ENCODE peak calls at places on chromosome 1, in five cellular contexts. S is fibroblast of lung, I is HepG2, P is SK-N-SH, W is astrocyte. C is an unnamed sample. For H3K36me3 and H3K4me1, the result is how much of the 10 kb centered on the place peaks cover.

GRCh38 chr1:21269461-21270085 is 20.7 kb downstream of the ECE1 start:
- DNase-seq in S (no peak), P (no peak), I (peak), W (no peak), C (no peak)

GRCh38 chr1:182446033-182446669 is 3.8 kb upstream of the RGSL1 start:
- DNase-seq in S (peak), I (peak), P (peak), W (peak), C (no peak)

GRCh38 chr1:222750651-222751050 is 13.6 kb downstream of the FAM177B start:
- DNase-seq in P (no peak), I (no peak), S (no peak), W (no peak), C (no peak)

GRCh38 chr1:167440345-167440744 is 78.0 kb downstream of the CD247 start:
- DNase-seq in P (no peak), I (no peak), W (no peak), S (no peak), C (no peak)

GRCh38 chr1:9307303-9307702 is 14.6 kb downstream of the SPSB1 start:
- DNase-seq in P (peak), I (no peak), W (no peak), S (no peak), C (no peak)

GRCh38 chr1:5511381-5512097 is 480.7 kb downstream of the NPHP4 start:
- DNase-seq in S (no peak), W (no peak), I (no peak), P (no peak), C (no peak)

GRCh38 chr1:114009393-114009792 is 30.1 kb downstream of the OLFML3 start:
- DNase-seq in S (peak), W (peak), I (peak), P (no peak), C (no peak)

GRCh38 chr1:31198150-31198549 is 41.5 kb downstream of the NKAIN1 start:
- DNase-seq in I (no peak), W (no peak), P (no peak), S (no peak), C (no peak)

GRCh38 chr1:234001817-234002216 is 97.3 kb downstream of the SLC35F3 start:
- DNase-seq in I (no peak), W (no peak), S (no peak), P (no peak), C (no peak)

GRCh38 chr1:243850368-243851128 is 505 bp upstream of the AKT3 start:
- DNase-seq in P (peak), W (peak), S (peak), I (peak), C (peak)

GRCh38 chr1:154796303-154796892 is 73.7 kb downstream of the KCNN3 start:
- DNase-seq in I (no peak), W (peak), S (no peak), P (no peak), C (no peak)

GRCh38 chr1:206596319-206596666 is 16.0 kb downstream of the EIF2D start:
- DNase-seq in S (no peak), W (no peak), I (no peak), P (no peak), C (no peak)

GRCh38 chr1:206604861-206605260 is 7.4 kb downstream of the EIF2D start:
- DNase-seq in W (no peak), P (no peak), S (no peak), I (no peak), C (no peak)

GRCh38 chr1:206595581-206596318 is 16.5 kb downstream of the EIF2D start:
- DNase-seq in W (no peak), S (no peak), P (no peak), I (no peak), C (no peak)

GRCh38 chr1:206600527-206600926 is 11.7 kb downstream of the EIF2D start:
- DNase-seq in W (peak), I (no peak), S (no peak), P (no peak), C (no peak)
- H3K36me3 ChIP-seq in W (under half), I (half or more), S (under half), P (half or more), C (under half)

GRCh38 chr1:42312576-42313212 is 22.3 kb downstream of the FOXJ3 start:
- DNase-seq in P (no peak), I (no peak), W (no peak), S (no peak), C (no peak)
- H3K4me1 ChIP-seq in P (under half), I (half or more), W (under half), S (under half), C (under half)

GRCh38 chr1:212566522-212567479 is 41.8 kb upstream of the ATF3 start:
- DNase-seq in P (peak), I (peak), S (peak), W (peak), C (peak)
- H3K27ac ChIP-seq in P (no peak), I (no peak), S (peak), W (peak), C (peak)

GRCh38 chr1:212353181-212353580 is 61.5 kb downstream of the PACC1 start:
- DNase-seq in W (no peak), I (no peak), S (no peak), P (no peak), C (no peak)
- H3K36me3 ChIP-seq in W (under half), I (under half), S (under half), P (under half), C (under half)